ENCODE peak calls at places on chromosomes 1 and 21, in ten cellular contexts. One of them, this sample, is unnamed. For H3K36me3, the result is how much of the 10 kb centered on the place peaks cover.

GRCh38 chr1:207823880-207824566 is 72.2 kb downstream of the CD46 start:
- DNase-seq in RWPE2: peak
- DNase-seq in SJSA1: peak
- DNase-seq in sigmoid colon: peak
- DNase-seq in NT2/D1: peak
- DNase-seq in psoas muscle: peak
- DNase-seq in pancreas: peak
- DNase-seq in HAP-1: peak
- DNase-seq in GM23338: peak
- DNase-seq in body of pancreas: peak
- DNase-seq in this sample: peak

GRCh38 chr1:16464917-16465625 is 24.5 kb downstream of the NECAP2 start:
- DNase-seq in RWPE2: no peak
- DNase-seq in SJSA1: no peak
- DNase-seq in sigmoid colon: no peak
- DNase-seq in NT2/D1: no peak
- DNase-seq in psoas muscle: peak
- DNase-seq in pancreas: no peak
- DNase-seq in HAP-1: no peak
- DNase-seq in GM23338: no peak
- DNase-seq in body of pancreas: no peak
- DNase-seq in this sample: no peak

GRCh38 chr1:226778657-226779058 is 39.6 kb upstream of the ITPKB start:
- DNase-seq in RWPE2: no peak
- DNase-seq in SJSA1: peak
- DNase-seq in sigmoid colon: peak
- DNase-seq in NT2/D1: no peak
- DNase-seq in psoas muscle: no peak
- DNase-seq in pancreas: no peak
- DNase-seq in HAP-1: peak
- DNase-seq in GM23338: no peak
- DNase-seq in body of pancreas: no peak
- DNase-seq in this sample: peak

GRCh38 chr1:10794724-10795304 is 1.6 kb downstream of the CASZ1 start:
- DNase-seq in RWPE2: no peak
- DNase-seq in SJSA1: no peak
- DNase-seq in sigmoid colon: peak
- DNase-seq in NT2/D1: no peak
- DNase-seq in psoas muscle: peak
- DNase-seq in pancreas: no peak
- DNase-seq in HAP-1: no peak
- DNase-seq in GM23338: peak
- DNase-seq in body of pancreas: peak
- DNase-seq in this sample: no peak

GRCh38 chr1:46444466-46444865 is 45.2 kb upstream of the DMBX1 start:
- DNase-seq in RWPE2: no peak
- DNase-seq in SJSA1: no peak
- DNase-seq in sigmoid colon: no peak
- DNase-seq in NT2/D1: no peak
- DNase-seq in psoas muscle: no peak
- DNase-seq in pancreas: no peak
- DNase-seq in HAP-1: no peak
- DNase-seq in GM23338: no peak
- DNase-seq in body of pancreas: peak
- DNase-seq in this sample: no peak

GRCh38 chr21:45326169-45326833 is 38.6 kb upstream of the POFUT2 start:
- DNase-seq in RWPE2: peak
- DNase-seq in SJSA1: peak
- DNase-seq in sigmoid colon: peak
- DNase-seq in NT2/D1: no peak
- DNase-seq in psoas muscle: peak
- DNase-seq in pancreas: no peak
- DNase-seq in HAP-1: no peak
- DNase-seq in GM23338: no peak
- DNase-seq in body of pancreas: no peak
- DNase-seq in this sample: no peak

GRCh38 chr1:171420810-171421209 is 64.5 kb upstream of the PRRC2C start:
- DNase-seq in RWPE2: no peak
- DNase-seq in SJSA1: no peak
- DNase-seq in sigmoid colon: no peak
- DNase-seq in NT2/D1: no peak
- DNase-seq in psoas muscle: no peak
- DNase-seq in pancreas: no peak
- DNase-seq in HAP-1: no peak
- DNase-seq in GM23338: peak
- DNase-seq in body of pancreas: no peak
- DNase-seq in this sample: no peak

GRCh38 chr21:45130324-45130774 is 56.0 kb downstream of the ADARB1 start:
- DNase-seq in RWPE2: no peak
- DNase-seq in SJSA1: peak
- DNase-seq in sigmoid colon: peak
- DNase-seq in NT2/D1: no peak
- DNase-seq in psoas muscle: no peak
- DNase-seq in pancreas: no peak
- DNase-seq in HAP-1: no peak
- DNase-seq in GM23338: no peak
- DNase-seq in body of pancreas: no peak
- DNase-seq in this sample: no peak

GRCh38 chr1:116167625-116168276 is 56.6 kb downstream of the MAB21L3 start:
- DNase-seq in RWPE2: no peak
- DNase-seq in SJSA1: no peak
- DNase-seq in sigmoid colon: no peak
- DNase-seq in NT2/D1: no peak
- DNase-seq in psoas muscle: peak
- DNase-seq in pancreas: peak
- DNase-seq in HAP-1: no peak
- DNase-seq in GM23338: peak
- DNase-seq in body of pancreas: peak
- DNase-seq in this sample: no peak

DNA sequence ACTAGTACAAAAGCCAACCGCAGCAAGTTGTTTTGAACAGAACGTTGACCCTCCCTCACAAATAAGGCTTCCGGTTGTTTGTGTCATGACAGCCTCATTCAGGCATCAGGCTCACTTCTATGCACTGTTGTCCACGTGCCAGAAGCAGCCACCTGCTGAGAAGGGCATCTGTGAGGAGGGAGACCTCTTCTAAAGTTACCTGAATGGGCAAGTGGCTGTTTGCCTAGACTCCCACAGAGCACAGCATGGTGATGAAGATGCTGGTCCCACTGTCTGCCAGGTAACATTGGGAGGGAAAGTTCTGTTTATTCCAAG is 176.1 kb downstream of the CLIC6 start:
- DNase-seq in RWPE2: no peak
- DNase-seq in SJSA1: no peak
- DNase-seq in sigmoid colon: no peak
- DNase-seq in NT2/D1: no peak
- DNase-seq in psoas muscle: no peak
- DNase-seq in pancreas: no peak
- DNase-seq in HAP-1: no peak
- DNase-seq in GM23338: no peak
- DNase-seq in body of pancreas: no peak
- DNase-seq in this sample: no peak
- H3K4me3 ChIP-seq in RWPE2: no peak
- H3K4me3 ChIP-seq in SJSA1: no peak
- H3K4me3 ChIP-seq in sigmoid colon: no peak
- H3K4me3 ChIP-seq in NT2/D1: no peak
- H3K4me3 ChIP-seq in psoas muscle: no peak
- H3K4me3 ChIP-seq in pancreas: no peak
- H3K4me3 ChIP-seq in HAP-1: no peak
- H3K4me3 ChIP-seq in GM23338: no peak
- H3K4me3 ChIP-seq in body of pancreas: no peak
- H3K4me3 ChIP-seq in this sample: no peak

GRCh38 chr1:1223891-1224290 is 7.9 kb downstream of the SDF4 start:
- DNase-seq in RWPE2: no peak
- DNase-seq in SJSA1: no peak
- DNase-seq in sigmoid colon: no peak
- DNase-seq in NT2/D1: no peak
- DNase-seq in psoas muscle: no peak
- DNase-seq in pancreas: no peak
- DNase-seq in HAP-1: no peak
- DNase-seq in GM23338: no peak
- DNase-seq in body of pancreas: no peak
- DNase-seq in this sample: no peak
- H3K36me3 ChIP-seq in RWPE2: half or more
- H3K36me3 ChIP-seq in SJSA1: half or more
- H3K36me3 ChIP-seq in sigmoid colon: half or more
- H3K36me3 ChIP-seq in NT2/D1: half or more
- H3K36me3 ChIP-seq in psoas muscle: under half
- H3K36me3 ChIP-seq in pancreas: under half
- H3K36me3 ChIP-seq in HAP-1: under half
- H3K36me3 ChIP-seq in GM23338: under half
- H3K36me3 ChIP-seq in body of pancreas: under half
- H3K36me3 ChIP-seq in this sample: under half

GRCh38 chr1:2384130-2384860 is 7.1 kb downstream of the MORN1 start:
- DNase-seq in RWPE2: peak
- DNase-seq in SJSA1: no peak
- DNase-seq in sigmoid colon: peak
- DNase-seq in NT2/D1: no peak
- DNase-seq in psoas muscle: peak
- DNase-seq in pancreas: peak
- DNase-seq in HAP-1: peak
- DNase-seq in GM23338: no peak
- DNase-seq in body of pancreas: no peak
- DNase-seq in this sample: peak

GRCh38 chr1:2385606-2386280 is 5.6 kb downstream of the MORN1 start:
- DNase-seq in RWPE2: peak
- DNase-seq in SJSA1: no peak
- DNase-seq in sigmoid colon: peak
- DNase-seq in NT2/D1: no peak
- DNase-seq in psoas muscle: peak
- DNase-seq in pancreas: peak
- DNase-seq in HAP-1: peak
- DNase-seq in GM23338: no peak
- DNase-seq in body of pancreas: no peak
- DNase-seq in this sample: peak

GRCh38 chr1:2384941-2385481 is 6.3 kb downstream of the MORN1 start:
- DNase-seq in RWPE2: peak
- DNase-seq in SJSA1: no peak
- DNase-seq in sigmoid colon: peak
- DNase-seq in NT2/D1: no peak
- DNase-seq in psoas muscle: peak
- DNase-seq in pancreas: peak
- DNase-seq in HAP-1: peak
- DNase-seq in GM23338: peak
- DNase-seq in body of pancreas: no peak
- DNase-seq in this sample: peak

GRCh38 chr1:2388004-2388913 is 3.1 kb downstream of the MORN1 start:
- DNase-seq in RWPE2: peak
- DNase-seq in SJSA1: no peak
- DNase-seq in sigmoid colon: peak
- DNase-seq in NT2/D1: no peak
- DNase-seq in psoas muscle: peak
- DNase-seq in pancreas: peak
- DNase-seq in HAP-1: no peak
- DNase-seq in GM23338: no peak
- DNase-seq in body of pancreas: no peak
- DNase-seq in this sample: peak

DNA sequence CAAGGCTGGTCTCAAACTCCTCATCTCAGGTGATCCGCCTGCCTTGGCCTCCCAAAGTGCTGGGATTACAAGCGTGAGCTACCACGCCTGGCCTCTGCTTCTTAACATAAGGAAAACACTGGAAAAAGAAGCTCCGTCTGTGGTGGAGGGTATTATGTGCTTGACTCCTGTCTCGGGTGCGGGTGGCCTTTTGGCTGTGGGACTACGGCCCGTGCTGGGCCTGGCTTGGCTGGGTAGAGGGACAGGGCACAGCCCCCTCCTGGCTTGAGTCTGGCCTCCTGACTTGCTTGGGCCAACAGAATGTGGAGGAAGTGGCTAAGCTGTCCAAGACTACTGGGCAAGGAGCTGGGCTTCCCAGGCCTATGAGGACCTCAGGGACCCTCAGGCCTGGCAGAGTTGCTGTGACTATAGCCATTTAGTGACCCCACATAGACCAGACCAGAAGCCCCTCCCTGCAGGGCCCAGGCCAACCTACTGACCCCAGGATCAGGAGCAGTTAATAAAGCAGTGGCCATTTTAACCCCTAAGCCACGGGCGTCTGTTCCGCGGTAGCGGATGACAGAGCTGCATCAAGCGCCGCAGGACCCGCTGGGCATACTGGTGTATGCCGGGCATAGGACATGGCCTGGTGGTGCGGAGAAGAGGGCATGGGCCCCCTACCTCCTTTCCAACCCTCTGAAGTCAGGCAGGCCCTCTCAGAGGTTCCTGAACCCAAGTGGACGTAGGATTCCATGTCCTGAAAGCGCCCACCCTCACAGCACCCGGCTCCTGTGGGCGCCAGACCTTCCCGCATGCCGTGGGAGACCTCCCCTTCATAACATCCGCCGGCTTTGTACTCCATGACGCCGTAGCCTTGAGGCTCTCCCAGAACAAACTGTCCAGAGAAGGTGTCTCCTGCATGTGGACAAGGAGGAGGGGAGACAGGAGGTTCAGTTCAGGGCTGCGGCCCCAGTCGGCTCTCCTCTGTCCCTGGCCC is 4.4 kb downstream of the MORN1 start:
- DNase-seq in RWPE2: peak
- DNase-seq in SJSA1: no peak
- DNase-seq in sigmoid colon: peak
- DNase-seq in NT2/D1: no peak
- DNase-seq in psoas muscle: peak
- DNase-seq in pancreas: peak
- DNase-seq in HAP-1: peak
- DNase-seq in GM23338: no peak
- DNase-seq in body of pancreas: no peak
- DNase-seq in this sample: peak
- H3K4me3 ChIP-seq in RWPE2: no peak
- H3K4me3 ChIP-seq in SJSA1: no peak
- H3K4me3 ChIP-seq in sigmoid colon: no peak
- H3K4me3 ChIP-seq in NT2/D1: no peak
- H3K4me3 ChIP-seq in psoas muscle: no peak
- H3K4me3 ChIP-seq in pancreas: no peak
- H3K4me3 ChIP-seq in HAP-1: no peak
- H3K4me3 ChIP-seq in GM23338: no peak
- H3K4me3 ChIP-seq in body of pancreas: no peak
- H3K4me3 ChIP-seq in this sample: no peak

GRCh38 chr1:98766241-98766640 is 104.7 kb downstream of the SNX7 start:
- DNase-seq in RWPE2: no peak
- DNase-seq in SJSA1: no peak
- DNase-seq in sigmoid colon: no peak
- DNase-seq in NT2/D1: no peak
- DNase-seq in psoas muscle: no peak
- DNase-seq in pancreas: no peak
- DNase-seq in HAP-1: no peak
- DNase-seq in GM23338: no peak
- DNase-seq in body of pancreas: no peak
- DNase-seq in this sample: no peak
- H3K36me3 ChIP-seq in RWPE2: under half
- H3K36me3 ChIP-seq in SJSA1: under half
- H3K36me3 ChIP-seq in sigmoid colon: under half
- H3K36me3 ChIP-seq in NT2/D1: under half
- H3K36me3 ChIP-seq in psoas muscle: under half
- H3K36me3 ChIP-seq in pancreas: under half
- H3K36me3 ChIP-seq in HAP-1: under half
- H3K36me3 ChIP-seq in GM23338: under half
- H3K36me3 ChIP-seq in body of pancreas: under half
- H3K36me3 ChIP-seq in this sample: under half